ENCODE peak calls at places on chromosome 2, in five cellular contexts. F is cardiac muscle cell, G is fibroblast of the aortic adventitia, A is fibroblast of mammary gland, Q is AG09319. B is an unnamed sample.

GRCh38 chr2:235923859-235924674 is 244.1 kb downstream of the GBX2 start:
- DNase-seq in Q (no peak), A (no peak), G (no peak), F (no peak), B (no peak)

GRCh38 chr2:240591784-240592183 is 5.2 kb downstream of the CAPN10 start:
- DNase-seq in Q (no peak), F (no peak), G (no peak), A (no peak), B (peak; percentile 10)

GRCh38 chr2:161954103-161954502 is 119.9 kb downstream of the DPP4 start:
- DNase-seq in A (peak; percentile 17), F (no peak), G (no peak), Q (no peak), B (no peak)

GRCh38 chr2:229270551-229271410 is at the start of gene PID1:
- DNase-seq in Q (no peak), F (peak; percentile 75), A (peak; percentile 37), G (peak; percentile 85), B (peak; percentile 60)

GRCh38 chr2:151357359-151357758 is at the start of gene TNFAIP6:
- DNase-seq in G (peak; percentile 98), A (peak; percentile 98), Q (peak; percentile 87), F (no peak), B (no peak)

GRCh38 chr2:120759543-120760331 is 24.1 kb downstream of the GLI2 start:
- DNase-seq in G (no peak), F (no peak), A (no peak), Q (no peak), B (peak; percentile 3)

GRCh38 chr2:137261858-137262585 is 496.7 kb downstream of the THSD7B start:
- DNase-seq in F (no peak), G (no peak), Q (no peak), A (no peak), B (no peak)

GRCh38 chr2:183927367-183928355 is 670.7 kb upstream of the ZNF804A start:
- DNase-seq in Q (no peak), G (peak; percentile 6), F (no peak), A (peak; percentile 80), B (no peak)

GRCh38 chr2:18154812-18155211 is 276.3 kb downstream of the KCNS3 start:
- DNase-seq in G (no peak), F (peak; percentile 26), A (no peak), Q (no peak), B (no peak)

GRCh38 chr2:110853516-110853915 is 121.1 kb downstream of the ACOXL start:
- DNase-seq in F (peak; percentile 59), Q (no peak), G (peak; percentile 6), A (peak; percentile 26), B (peak; percentile 67)

GRCh38 chr2:64769392-64770044 is 115.8 kb upstream of the SERTAD2 start:
- DNase-seq in Q (no peak), A (no peak), F (no peak), G (no peak), B (no peak)

GRCh38 chr2:215845839-215846586 is 167.3 kb downstream of the MREG start:
- DNase-seq in G (no peak), Q (no peak), A (no peak), F (no peak), B (no peak)
- TF ChIP-seq CTCF in G (no peak), Q (no peak), A (no peak), F (no peak), B (no peak)

GRCh38 chr2:12416600-12416999 is 300.1 kb upstream of the TRIB2 start:
- DNase-seq in Q (peak; percentile 52), A (peak; percentile 75), F (no peak), G (peak; percentile 76), B (no peak)
- TF ChIP-seq CTCF in Q (peak; percentile 80), A (peak; percentile 71), F (peak; percentile 47), G (peak; percentile 77), B (no peak)

GRCh38 chr2:36671731-36672130 is 24.8 kb upstream of the VIT start:
- DNase-seq in F (no peak), A (no peak), G (no peak), Q (no peak), B (no peak)

GRCh38 chr2:36663851-36664715 is 32.4 kb upstream of the VIT start:
- DNase-seq in A (peak; percentile 85), Q (peak; percentile 70), G (peak; percentile 86), F (peak; percentile 64), B (no peak)

GRCh38 chr2:36672199-36672598 is 24.3 kb upstream of the VIT start:
- DNase-seq in G (peak; percentile 66), Q (no peak), A (peak; percentile 61), F (peak; percentile 42), B (no peak)

GRCh38 chr2:36670881-36671595 is 25.5 kb upstream of the VIT start:
- DNase-seq in F (no peak), G (peak; percentile 55), A (peak; percentile 67), Q (no peak), B (no peak)

DNA sequence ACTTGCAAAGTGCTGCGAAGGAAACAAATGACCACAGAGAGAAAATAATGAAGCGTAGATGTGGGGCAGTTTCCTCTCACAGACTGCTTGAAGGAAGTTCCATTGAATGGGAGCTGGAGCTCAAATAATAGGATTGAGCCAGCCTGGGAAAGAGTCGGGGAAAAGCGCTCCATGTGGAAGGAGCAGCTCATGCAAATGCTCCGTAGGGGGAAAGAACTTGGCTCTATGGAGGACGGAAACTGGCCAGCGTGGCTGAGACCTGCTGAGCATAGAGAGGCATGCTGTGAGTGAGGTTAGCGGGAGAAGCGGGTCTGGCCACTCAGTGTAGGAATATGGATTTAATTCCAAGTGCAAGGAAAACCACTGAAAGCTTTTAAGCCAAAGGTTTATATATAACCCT is 28.6 kb upstream of the VIT start:
- DNase-seq in Q (no peak), G (no peak), F (no peak), A (no peak), B (no peak)
- TF ChIP-seq CTCF in Q (no peak), G (no peak), F (no peak), A (no peak), B (no peak)

DNA sequence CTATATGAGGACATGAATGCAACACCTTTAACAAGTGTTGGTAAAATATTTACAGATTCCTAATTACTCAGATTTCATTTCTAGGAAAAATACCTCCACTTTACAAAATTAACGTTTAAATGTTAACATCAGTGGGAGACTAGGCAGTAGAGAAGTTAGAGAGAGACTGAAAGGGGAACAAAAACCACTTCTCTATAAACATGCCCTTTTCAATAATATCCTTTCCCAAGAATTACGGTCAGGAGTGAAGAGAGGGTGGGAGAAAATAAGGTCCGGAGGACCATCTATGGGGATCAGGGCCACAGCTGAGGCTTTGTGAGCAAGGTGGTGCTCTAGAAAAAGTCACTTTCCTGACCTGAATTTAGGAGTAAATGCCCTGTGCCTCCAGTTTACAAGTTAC is 65.3 kb upstream of the WIPF1 start:
- DNase-seq in G (no peak), F (no peak), A (no peak), Q (no peak), B (no peak)
- TF ChIP-seq CTCF in G (no peak), F (no peak), A (no peak), Q (no peak), B (no peak)

DNA sequence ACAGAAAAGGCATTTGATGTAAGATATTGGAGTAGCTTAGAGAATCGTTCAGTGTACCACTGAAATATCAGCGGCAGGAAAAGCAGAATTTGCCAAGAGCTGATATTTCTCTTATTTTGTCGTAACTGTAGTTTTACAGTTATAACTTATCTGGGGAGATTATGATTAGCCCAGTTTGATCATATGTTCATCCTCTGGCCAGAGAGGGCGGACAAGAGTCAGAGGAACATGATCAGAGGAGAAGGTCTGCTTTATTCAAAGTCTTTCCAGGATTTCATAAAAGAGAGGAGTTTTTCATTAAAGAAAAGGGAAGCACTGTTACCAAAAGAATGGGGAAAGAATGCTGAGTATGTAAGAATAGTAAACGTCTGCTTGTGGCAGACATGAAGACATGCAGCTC is 1655.6 kb downstream of the DPP10 start:
- DNase-seq in G (no peak), F (no peak), Q (no peak), A (no peak), B (no peak)
- TF ChIP-seq CTCF in G (no peak), F (no peak), Q (no peak), A (no peak), B (no peak)